ENCODE peak calls at places on chromosomes 7 and 10, in six cellular contexts. W, M, L, U, X and T are unnamed samples.

GRCh38 chr10:61995093-61995492 is 93.6 kb downstream of the ARID5B start:
- DNase-seq in U (no peak), X (no peak), M (no peak), L (no peak), W (no peak), T (no peak)

GRCh38 chr7:66847879-66848810 is 72.9 kb upstream of the TMEM248 start:
- DNase-seq in L (no peak), U (peak; percentile 82), X (no peak), W (no peak), M (no peak), T (no peak)

GRCh38 chr7:137328389-137329120 is 15.0 kb downstream of the PTN start:
- DNase-seq in M (no peak), L (no peak), X (no peak), W (no peak), U (peak; percentile 17), T (no peak)

GRCh38 chr7:92809397-92810241 is 26.8 kb downstream of the CDK6 start:
- DNase-seq in X (no peak), W (peak; percentile 37), M (no peak), U (peak; percentile 95), L (peak; percentile 61), T (peak; percentile 78)

GRCh38 chr10:94315975-94316464 is 46.7 kb downstream of the NOC3L start:
- DNase-seq in W (no peak), L (no peak), X (no peak), U (peak; percentile 85), M (no peak), T (no peak)

GRCh38 chr7:140656548-140657515 is 15.9 kb upstream of the ADCK2 start:
- DNase-seq in W (peak; percentile 30), X (no peak), M (no peak), L (peak; percentile 42), U (peak; percentile 80), T (no peak)

GRCh38 chr10:122521011-122521410 is 39.5 kb upstream of the DMBT1 start:
- DNase-seq in L (no peak), W (no peak), M (no peak), U (peak; percentile 21), X (no peak), T (no peak)

GRCh38 chr10:61897671-61898434 is 3.6 kb upstream of the ARID5B start:
- DNase-seq in L (no peak), U (peak; percentile 77), W (no peak), M (peak; percentile 80), X (no peak), T (no peak)

GRCh38 chr10:92657024-92657423 is 32.7 kb upstream of the HHEX start:
- DNase-seq in X (no peak), L (no peak), U (peak; percentile 44), W (no peak), M (no peak), T (no peak)
- H3K36me3 ChIP-seq in X (peaks cover 25% of the 10 kb centered on the region), L (no peaks in the 10 kb centered on the region), U (peaks cover 12% of the 10 kb centered on the region), W (no peaks in the 10 kb centered on the region), M (no peaks in the 10 kb centered on the region), T (peaks cover 30% of the 10 kb centered on the region)

GRCh38 chr10:35887686-35888085 is 245.6 kb upstream of the FZD8 start:
- DNase-seq in W (no peak), X (no peak), M (no peak), U (no peak), L (no peak), T (no peak)

GRCh38 chr10:35888400-35888799 is 246.3 kb upstream of the FZD8 start:
- DNase-seq in W (no peak), L (no peak), M (no peak), U (no peak), X (no peak), T (no peak)

GRCh38 chr10:35890061-35890969 is 248.2 kb upstream of the FZD8 start:
- DNase-seq in L (no peak), W (no peak), U (no peak), X (no peak), M (no peak), T (peak; percentile 42)

GRCh38 chr10:35889226-35889625 is 247.1 kb upstream of the FZD8 start:
- DNase-seq in M (no peak), W (no peak), X (no peak), L (no peak), U (no peak), T (no peak)

GRCh38 chr10:35890970-35891330 is 248.9 kb upstream of the FZD8 start:
- DNase-seq in U (peak; percentile 18), L (no peak), M (no peak), X (no peak), W (no peak), T (no peak)
- H3K4me3 ChIP-seq in U (no peak overlapping the region), L (no peak overlapping the region), M (no peak overlapping the region), X (no peak overlapping the region), W (no peak overlapping the region), T (no peak overlapping the region)

DNA sequence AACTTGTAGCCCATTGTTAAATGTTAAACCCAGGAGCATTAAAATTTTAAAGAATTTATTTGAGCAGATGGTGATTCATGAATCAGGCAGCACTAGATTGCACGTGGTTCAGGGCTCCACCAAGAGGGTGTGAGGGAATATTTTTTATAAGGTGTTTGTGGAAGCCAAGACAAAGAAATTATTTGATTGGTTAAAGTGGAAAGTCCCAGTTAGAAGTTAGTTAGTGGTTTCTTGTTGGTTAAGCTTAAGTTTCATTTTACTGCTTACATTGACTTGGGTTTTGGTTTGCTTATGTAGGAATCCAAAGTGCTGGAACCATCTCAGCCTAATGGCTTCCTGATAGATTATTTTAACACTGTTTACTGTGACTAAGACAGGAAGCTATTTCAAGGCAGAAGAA is 906.2 kb downstream of the LRMDA start:
- DNase-seq in M (no peak), L (no peak), X (no peak), W (no peak), U (no peak), T (no peak)
- H3K36me3 ChIP-seq in M (no peaks in the 10 kb centered on the region), L (no peaks in the 10 kb centered on the region), X (no peaks in the 10 kb centered on the region), W (no peaks in the 10 kb centered on the region), U (no peaks in the 10 kb centered on the region), T (no peaks in the 10 kb centered on the region)

DNA sequence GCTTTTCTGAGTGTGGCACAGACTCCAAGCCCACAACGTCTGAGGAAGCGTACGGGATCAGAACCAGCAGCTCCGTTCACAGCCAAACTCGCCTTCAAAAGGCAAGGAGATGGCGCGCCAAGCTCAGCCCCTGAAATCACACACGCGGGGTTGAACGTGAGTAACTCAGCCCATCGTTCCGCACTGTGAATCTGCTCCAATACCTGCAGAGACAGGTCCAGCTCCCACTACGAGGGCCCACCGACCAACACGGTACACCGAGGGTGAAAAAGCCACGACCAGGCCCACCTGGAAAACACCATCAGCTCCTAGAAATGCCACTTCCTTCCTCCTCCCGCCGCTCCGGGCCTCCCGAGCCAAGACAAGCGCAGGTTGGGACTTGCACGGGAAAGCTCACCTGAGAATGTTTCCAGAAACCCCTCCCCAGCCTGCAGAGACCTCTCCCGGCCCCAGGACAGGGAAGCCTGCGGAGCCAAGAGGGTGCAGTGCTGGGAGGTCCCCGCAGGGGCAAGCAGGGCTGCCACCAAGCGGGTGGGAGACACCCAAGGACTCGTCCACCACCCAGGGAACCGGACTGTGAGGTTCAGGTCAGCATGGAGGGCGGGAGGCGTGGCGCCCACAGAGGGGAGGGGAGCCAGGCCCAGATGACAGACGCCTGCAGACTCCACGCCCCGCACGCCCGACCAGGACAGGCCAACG is 93.9 kb upstream of the PDGFA start:
- DNase-seq in U (no peak), M (no peak), W (no peak), L (no peak), X (no peak), T (no peak)
- H3K4me3 ChIP-seq in U (no peak overlapping the region), M (no peak overlapping the region), W (no peak overlapping the region), L (no peak overlapping the region), X (no peak overlapping the region), T (no peak overlapping the region)

GRCh38 chr7:116503835-116504234 is 4.3 kb downstream of the CAV2 start:
- DNase-seq in L (no peak), U (no peak), W (no peak), M (no peak), X (no peak), T (no peak)
- H3K36me3 ChIP-seq in L (no peaks in the 10 kb centered on the region), U (peaks cover 3% of the 10 kb centered on the region), W (no peaks in the 10 kb centered on the region), M (peaks cover 21% of the 10 kb centered on the region), X (peaks cover 12% of the 10 kb centered on the region), T (peaks cover 21% of the 10 kb centered on the region)

DNA sequence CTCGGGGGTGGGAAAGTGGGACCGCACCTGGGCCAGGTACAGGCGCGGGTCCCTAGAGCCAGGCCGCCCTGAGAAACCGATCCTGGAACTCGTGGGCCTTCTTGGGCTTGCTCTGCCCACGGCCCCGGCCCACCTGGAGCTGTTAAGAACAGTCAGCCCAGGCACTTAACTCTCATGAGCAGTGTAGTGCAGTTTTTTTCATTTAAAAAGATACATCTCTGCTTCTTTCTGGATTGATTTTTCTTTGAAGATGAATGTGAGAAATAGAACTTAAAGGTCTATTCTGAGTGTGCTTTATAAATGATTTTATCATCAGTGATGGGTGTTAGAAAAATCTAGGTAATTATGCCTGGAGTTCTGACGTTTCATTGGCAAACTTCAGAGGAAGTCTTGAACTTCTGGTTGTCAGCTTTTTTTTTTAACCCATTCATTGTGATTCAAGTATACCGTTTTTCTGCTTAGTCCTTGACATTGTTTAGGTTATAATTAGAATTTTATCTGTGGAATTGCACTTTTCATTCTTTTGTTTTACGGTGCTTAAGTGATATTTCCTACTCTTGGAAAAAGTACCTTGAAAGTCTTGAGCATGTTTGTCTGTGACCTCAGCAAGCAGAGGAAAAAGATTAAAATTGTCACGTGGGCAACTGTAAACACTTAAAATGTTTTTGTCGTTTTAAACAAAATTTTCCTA is 845 bp downstream of the CDK1 start:
- DNase-seq in L (no peak), W (no peak), X (no peak), M (no peak), U (no peak), T (peak; percentile 31)
- H3K4me3 ChIP-seq in L (peak overlapping the region; percentile 94), W (peak overlapping the region; percentile 80), X (peak overlapping the region; percentile 74), M (peak overlapping the region; percentile 65), U (peak overlapping the region; percentile 77), T (peak overlapping the region; percentile 76)

DNA sequence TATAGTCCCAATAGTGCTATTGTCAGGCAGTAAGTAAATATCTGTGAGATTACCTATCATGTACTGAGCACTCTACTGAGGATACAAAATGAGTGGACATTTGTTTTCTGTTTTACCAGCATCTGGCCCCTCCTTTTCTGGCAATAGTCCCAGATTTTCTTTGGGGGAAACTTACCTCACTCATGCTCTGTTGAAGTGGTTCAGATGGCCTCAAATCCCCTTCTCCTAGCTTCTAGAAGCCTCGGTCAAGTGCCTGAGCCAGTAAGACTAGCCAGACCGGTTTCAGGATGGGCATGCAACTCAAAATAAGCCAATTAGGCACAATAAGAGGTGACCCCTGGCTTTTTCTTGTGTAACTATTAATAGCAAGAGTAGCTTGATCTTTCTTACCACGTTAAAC is 19.7 kb downstream of the TRDMT1 start:
- DNase-seq in L (no peak), U (peak; percentile 39), X (no peak), W (no peak), M (no peak), T (peak; percentile 51)
- H3K36me3 ChIP-seq in L (no peaks in the 10 kb centered on the region), U (no peaks in the 10 kb centered on the region), X (no peaks in the 10 kb centered on the region), W (no peaks in the 10 kb centered on the region), M (no peaks in the 10 kb centered on the region), T (no peaks in the 10 kb centered on the region)

DNA sequence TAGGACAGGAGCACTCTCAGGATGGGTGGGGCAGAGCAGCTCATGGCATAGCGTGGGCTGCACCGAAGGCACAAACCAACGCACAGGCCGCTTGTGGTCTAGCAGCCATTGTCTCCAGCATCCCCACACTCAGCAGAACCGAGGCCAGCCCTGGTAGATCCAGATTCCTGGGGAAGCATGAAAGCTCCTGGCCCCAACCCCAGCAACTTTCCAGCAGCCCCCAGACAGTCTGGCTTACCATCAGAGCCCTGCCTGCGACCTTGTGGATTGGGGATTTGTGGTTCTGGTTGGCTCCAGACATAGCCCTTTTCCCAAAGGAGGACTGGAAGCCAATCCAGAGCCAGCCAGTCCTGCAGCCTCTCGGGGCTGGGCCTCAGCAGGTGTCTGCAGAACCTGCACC is 33.8 kb upstream of the MGMT start:
- DNase-seq in X (no peak), L (no peak), M (no peak), U (no peak), W (no peak), T (no peak)
- H3K4me3 ChIP-seq in X (no peak overlapping the region), L (no peak overlapping the region), M (no peak overlapping the region), U (no peak overlapping the region), W (no peak overlapping the region), T (no peak overlapping the region)

GRCh38 chr10:125734148-125734547 is 14.6 kb downstream of the EDRF1 start:
- DNase-seq in U (no peak), L (no peak), M (no peak), W (no peak), X (no peak), T (no peak)
- H3K36me3 ChIP-seq in U (peaks cover 89% of the 10 kb centered on the region), L (peaks cover 23% of the 10 kb centered on the region), M (peaks cover 95% of the 10 kb centered on the region), W (peaks cover 98% of the 10 kb centered on the region), X (peaks cover 94% of the 10 kb centered on the region), T (peaks cover 80% of the 10 kb centered on the region)